ENCODE peak calls at places on chromosomes 16 and 17, in four cellular contexts. I is K562, R is GM12878, A is HepG2. Q is an unnamed sample.

GRCh38 chr17:65409381-65409780 is 152.1 kb downstream of the AXIN2 start:
- DNase-seq in I (no peak), R (no peak), A (no peak), Q (no peak)

GRCh38 chr17:17698869-17699351 is 17.7 kb downstream of the RAI1 start:
- DNase-seq in I (no peak), R (no peak), A (no peak), Q (no peak)

GRCh38 chr17:8894673-8895578 is 27.5 kb upstream of the PIK3R6 start:
- DNase-seq in I (peak), R (peak), A (peak), Q (peak)

GRCh38 chr16:29816694-29817441 is 916 bp downstream of the PAGR1 start:
- DNase-seq in I (peak), R (no peak), A (peak), Q (no peak)

GRCh38 chr17:6231886-6232767 is 161.9 kb downstream of the WSCD1 start:
- DNase-seq in I (no peak), R (no peak), A (no peak), Q (no peak)

GRCh38 chr17:1750628-1751027 is 8.0 kb downstream of the SERPINF2 start:
- DNase-seq in I (no peak), R (no peak), A (no peak), Q (no peak)

GRCh38 chr17:39036009-39036408 is 68.8 kb upstream of the FBXO47 start:
- DNase-seq in I (peak), R (no peak), A (no peak), Q (no peak)

GRCh38 chr16:15790458-15790857 is 66.4 kb downstream of the MYH11 start:
- DNase-seq in I (no peak), R (no peak), A (no peak), Q (no peak)

DNA sequence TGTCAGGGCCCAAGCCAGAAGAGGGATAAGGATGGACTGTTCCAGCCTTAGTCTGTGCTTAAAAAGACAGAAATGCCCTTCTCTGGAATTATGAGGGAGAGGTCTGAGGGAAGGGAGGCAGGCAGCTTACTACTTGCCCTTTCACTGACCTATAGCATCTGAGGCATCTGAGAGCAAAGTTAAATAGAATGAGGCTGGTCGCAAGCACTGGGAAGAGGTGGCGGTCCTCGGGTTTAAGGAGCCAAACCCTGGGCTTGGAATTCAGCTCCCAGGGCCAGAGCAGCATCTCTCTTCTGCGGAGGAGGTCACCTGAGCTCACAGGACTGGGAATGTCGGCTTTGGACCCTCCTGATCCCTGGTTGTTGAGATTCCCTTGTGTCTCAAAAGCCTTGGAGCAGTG is 3.1 kb upstream of the LIMD2 start:
- DNase-seq in I (no peak), R (no peak), A (no peak), Q (no peak)
- TF ChIP-seq EZH2 in I (no peak), R (no peak), A (no peak), Q (no peak)

DNA sequence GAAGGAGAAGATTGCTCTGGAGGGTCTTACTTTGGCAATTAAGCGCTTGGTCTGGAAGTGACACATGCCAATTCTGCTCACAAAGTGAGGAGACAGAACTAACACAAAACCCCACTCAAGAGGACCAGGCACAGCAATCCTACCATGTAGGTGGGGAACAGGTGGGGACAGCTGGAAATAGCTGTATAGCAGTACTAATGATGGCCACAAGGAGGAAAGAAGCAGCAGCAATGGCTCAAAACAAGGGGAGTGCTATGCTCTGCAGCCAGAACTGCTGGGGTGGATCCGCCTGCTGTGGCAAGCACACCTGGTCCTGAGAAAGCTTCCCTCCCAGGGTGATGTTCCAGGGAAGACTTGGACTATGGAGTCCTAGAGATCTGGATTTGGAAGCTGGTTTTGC is 17.0 kb upstream of the TMEM132E start:
- DNase-seq in I (peak), R (no peak), A (no peak), Q (no peak)
- TF ChIP-seq GABPA in I (no peak), R (no peak), A (no peak), Q (no peak)

GRCh38 chr16:57797216-57797525 is 5.1 kb downstream of the KIFC3 start:
- DNase-seq in I (no peak), R (no peak), A (no peak), Q (no peak)
- H3K4me3 ChIP-seq in I (no peak), R (no peak), A (peak), Q (peak)

DNA sequence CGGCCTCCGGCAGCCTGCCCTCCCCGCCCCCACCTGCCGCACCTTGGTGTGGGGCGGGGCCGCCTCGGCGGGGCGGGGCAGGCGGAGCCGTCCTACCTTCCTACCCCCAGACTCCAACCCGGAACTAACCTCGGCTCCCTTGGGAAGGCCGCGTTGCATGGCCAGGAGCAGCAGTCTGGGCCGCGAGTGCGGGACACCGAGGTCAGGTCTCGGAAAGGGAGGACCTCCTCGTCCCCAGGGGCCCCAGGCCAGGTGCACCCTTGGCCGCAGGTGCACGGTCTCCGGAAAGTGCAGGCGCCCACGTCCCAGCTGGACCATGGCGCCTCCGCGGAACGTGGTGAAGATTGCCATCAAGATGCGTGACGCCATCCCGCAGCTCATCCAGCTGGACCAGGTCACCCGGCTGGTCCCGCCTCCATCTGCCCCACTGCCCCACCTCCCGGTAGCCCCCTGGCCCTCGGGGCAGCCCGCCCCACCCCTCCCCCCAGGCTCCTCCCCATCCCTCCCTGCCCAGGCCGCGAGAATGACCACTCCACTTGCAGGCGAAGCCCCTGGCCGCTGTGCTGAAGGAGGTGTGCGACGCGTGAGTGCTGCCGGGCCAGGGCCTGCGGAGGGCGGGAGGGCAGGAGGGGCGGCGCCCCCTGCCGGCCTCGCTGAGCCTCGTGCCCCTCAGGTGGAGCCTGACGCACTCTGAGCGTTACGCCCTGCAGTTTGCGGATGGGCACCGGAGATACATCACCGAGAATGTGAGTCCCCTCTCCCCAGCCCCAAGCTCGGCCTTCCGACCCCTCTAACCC is at the start of gene ELMO3:
- DNase-seq in I (peak), R (no peak), A (no peak), Q (peak)
- TF ChIP-seq EZH2 in I (no peak), R (no peak), A (no peak), Q (no peak)

DNA sequence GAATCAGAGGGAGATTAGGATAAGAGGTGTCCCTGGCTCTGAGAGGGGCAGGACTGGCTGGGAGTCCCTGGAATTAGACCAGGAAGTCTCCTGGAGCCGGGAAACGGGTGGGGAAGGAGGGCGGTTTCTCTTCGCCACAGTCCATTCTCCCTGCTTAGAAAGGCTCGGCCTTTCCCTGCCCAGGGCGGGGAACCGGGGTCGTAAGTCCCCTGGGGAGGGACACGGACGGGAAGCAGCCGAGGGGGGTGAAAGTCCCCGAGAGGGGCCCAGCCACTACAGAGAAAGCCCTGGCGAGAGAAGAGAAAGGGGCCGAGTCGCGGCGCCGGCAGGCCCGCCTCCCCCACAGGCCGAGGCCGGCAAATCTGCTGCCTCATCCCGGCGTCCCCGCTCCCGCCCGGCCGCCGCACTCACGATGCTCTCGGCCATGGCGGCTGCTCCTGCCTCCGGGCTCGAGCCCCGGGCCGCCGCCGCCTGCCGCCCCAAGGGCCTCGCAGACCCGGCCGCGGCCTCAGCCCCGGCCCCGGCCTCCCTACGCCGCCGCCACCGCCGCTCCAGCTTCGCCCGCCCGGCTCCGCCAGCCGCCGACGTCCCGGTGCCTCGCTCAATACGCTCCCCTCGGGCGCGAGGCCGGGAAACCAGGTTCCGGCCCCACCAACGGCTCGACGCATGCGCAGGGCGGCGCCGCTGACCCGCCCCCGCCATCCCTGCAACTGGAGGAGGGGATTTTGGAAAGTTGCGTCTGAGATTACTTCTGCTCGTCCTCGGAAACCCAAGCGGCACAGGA is at the start of the genes NPLOC4 and TSPAN10:
- DNase-seq in I (peak), R (peak), A (peak), Q (peak)
- TF ChIP-seq GABPA in I (peak), R (peak), A (peak), Q (peak)

GRCh38 chr16:86878290-86879160 is 300.2 kb downstream of the FOXL1 start:
- DNase-seq in I (no peak), R (no peak), A (no peak), Q (no peak)
- H3K4me3 ChIP-seq in I (no peak), R (no peak), A (no peak), Q (no peak)

DNA sequence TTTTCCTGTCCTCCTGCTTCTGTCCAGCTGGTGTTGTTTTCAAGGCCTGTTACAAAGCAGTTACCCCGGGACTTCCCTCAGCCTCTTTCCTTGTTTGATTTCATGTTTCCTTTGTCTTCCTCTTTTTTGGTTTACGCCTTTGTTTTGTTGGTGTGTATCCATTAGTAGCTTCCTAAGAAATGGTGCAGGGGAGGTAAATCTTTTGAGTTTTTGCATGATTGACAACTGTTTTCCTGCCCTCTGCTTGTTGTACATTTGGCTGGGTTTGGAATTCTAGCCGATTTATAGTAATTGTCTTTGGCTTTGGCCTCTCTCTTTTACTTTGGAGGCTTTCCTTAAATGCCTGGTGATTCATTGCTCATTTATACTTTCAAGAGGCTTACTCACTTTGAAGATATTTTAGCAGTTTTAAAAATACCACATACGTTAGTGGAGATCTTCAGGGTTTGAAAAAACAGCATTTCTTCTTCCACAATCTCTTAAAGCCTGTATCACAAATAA is 32.8 kb downstream of the DNAH2 start:
- DNase-seq in I (no peak), R (no peak), A (no peak), Q (no peak)
- TF ChIP-seq EZH2 in I (no peak), R (no peak), A (no peak), Q (no peak)